ENCODE peak calls at places on chromosomes 7 and 10, in nine cellular contexts. U, O, A, V, T, C, N, Z and W are unnamed samples. For H3K4me1, the result is how much of the 10 kb centered on the place peaks cover.

GRCh38 chr7:105764506-105764905 is 111.9 kb downstream of the ATXN7L1 start:
- DNase-seq in N (no peak), T (no peak), O (no peak), C (no peak), A (no peak), Z (no peak), V (no peak), U (no peak), W (no peak)

GRCh38 chr10:53957401-53957800 is 843.6 kb downstream of the PCDH15 start:
- DNase-seq in A (no peak), C (no peak), U (no peak), T (no peak), Z (no peak), V (no peak), O (no peak), N (no peak), W (no peak)

GRCh38 chr10:45673074-45673628 is 579 bp upstream of the ZFAND4 start:
- DNase-seq in C (peak), A (no peak), N (peak), T (peak), Z (no peak), O (peak), V (no peak), U (no peak), W (peak)

GRCh38 chr10:123611876-123612275 is 54.3 kb upstream of the GPR26 start:
- DNase-seq in N (no peak), V (no peak), T (no peak), O (no peak), C (no peak), A (no peak), Z (no peak), U (no peak), W (no peak)

GRCh38 chr7:24965831-24966708 is 13.9 kb downstream of the OSBPL3 start:
- DNase-seq in C (no peak), Z (no peak), N (no peak), V (no peak), A (no peak), T (peak), O (no peak), U (no peak), W (peak)

GRCh38 chr10:119132521-119133345 is 28.8 kb downstream of the DENND10 start:
- DNase-seq in N (no peak), T (no peak), U (no peak), O (no peak), A (no peak), C (no peak), V (no peak), Z (no peak), W (no peak)

GRCh38 chr10:8312861-8313260 is 258.4 kb downstream of the GATA3 start:
- DNase-seq in C (no peak), N (no peak), Z (no peak), V (no peak), U (no peak), A (no peak), T (no peak), O (no peak), W (no peak)

GRCh38 chr7:114708646-114709045 is 213.2 kb upstream of the MDFIC start:
- DNase-seq in T (no peak), O (no peak), Z (no peak), C (peak), U (no peak), N (no peak), V (no peak), A (no peak), W (peak)

GRCh38 chr7:22586806-22587180 is 86.8 kb upstream of the STEAP1B start:
- DNase-seq in Z (no peak), O (no peak), V (no peak), N (no peak), U (no peak), C (no peak), T (no peak), A (no peak), W (peak)

GRCh38 chr10:118238573-118239240 is 103.4 kb downstream of the FAM204A start:
- DNase-seq in A (no peak), O (no peak), T (no peak), V (no peak), C (no peak), U (no peak), N (no peak), Z (no peak), W (no peak)

GRCh38 chr7:47943676-47944474 is 4.4 kb downstream of the PKD1L1 start:
- DNase-seq in U (no peak), C (no peak), V (no peak), A (no peak), O (no peak), Z (no peak), N (no peak), T (no peak), W (no peak)

GRCh38 chr10:77332256-77332655 is 305.4 kb downstream of the KCNMA1 start:
- DNase-seq in O (no peak), A (no peak), N (no peak), V (no peak), C (peak), Z (no peak), T (no peak), U (no peak), W (no peak)
- H3K4me1 ChIP-seq in O (under half), A (half or more), N (under half), V (under half), C (under half), Z (under half), T (under half), U (under half), W (under half)

GRCh38 chr10:13659887-13660544 is 73.3 kb downstream of the PRPF18 start:
- DNase-seq in T (peak), O (no peak), N (peak), A (peak), Z (no peak), U (peak), V (peak), C (peak), W (peak)

GRCh38 chr10:13660545-13660920 is 73.8 kb downstream of the PRPF18 start:
- DNase-seq in C (no peak), T (no peak), O (no peak), Z (no peak), U (no peak), A (no peak), V (no peak), N (no peak), W (no peak)

GRCh38 chr10:13657184-13657680 is 70.5 kb downstream of the PRPF18 start:
- DNase-seq in O (no peak), T (no peak), Z (no peak), N (no peak), A (no peak), C (no peak), U (no peak), V (no peak), W (no peak)

GRCh38 chr10:13658256-13658655 is 71.5 kb downstream of the PRPF18 start:
- DNase-seq in N (no peak), V (no peak), U (no peak), O (no peak), T (no peak), A (no peak), Z (no peak), C (no peak), W (no peak)

DNA sequence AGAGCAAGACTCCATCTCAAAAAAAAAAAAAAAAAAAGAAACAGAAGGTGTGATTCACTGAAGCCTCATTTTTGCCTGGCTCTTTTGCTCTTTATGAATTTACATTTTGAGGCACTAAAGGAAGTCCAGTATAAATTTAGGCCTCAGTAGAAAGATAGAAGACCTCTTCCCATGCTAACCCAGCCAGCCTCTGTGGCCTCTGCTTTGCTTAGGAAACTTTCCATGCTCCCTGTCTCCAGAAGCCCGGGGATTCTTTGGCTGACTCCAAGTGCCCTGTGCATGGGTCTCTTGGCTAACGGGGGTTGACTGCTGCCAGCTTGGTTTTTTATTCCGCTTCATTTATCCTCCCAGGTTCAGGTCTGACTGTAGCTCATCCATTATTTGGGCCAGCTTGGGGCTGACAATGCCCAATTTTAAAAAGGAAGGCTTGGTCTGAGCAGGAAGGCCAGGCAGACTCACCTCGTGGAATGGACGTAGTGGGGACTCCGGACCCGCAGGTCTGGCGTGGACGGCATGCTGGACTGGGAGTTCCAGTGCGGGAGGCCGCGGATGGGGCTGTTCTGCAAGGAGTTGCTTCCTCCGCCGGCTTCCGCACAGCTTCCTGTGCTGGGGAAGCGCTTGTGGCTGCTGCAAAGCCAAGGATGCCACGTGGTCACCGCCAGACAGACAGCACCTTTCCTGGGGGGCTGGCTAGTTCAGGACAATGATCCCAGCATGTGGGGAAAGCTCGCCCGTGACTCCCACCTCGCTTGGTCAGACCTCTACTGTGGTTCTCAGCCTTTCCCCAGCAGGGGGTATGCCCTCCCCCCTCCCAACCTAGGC is 72.3 kb downstream of the PRPF18 start:
- DNase-seq in A (no peak), O (no peak), C (no peak), T (no peak), Z (no peak), N (peak), V (no peak), U (peak), W (peak)
- TF ChIP-seq POLR2A in A (no peak), O (no peak), C (no peak), T (no peak), Z (no peak), N (no peak), V (no peak), U (no peak), W (no peak)

GRCh38 chr10:43695321-43695720 is 46.6 kb upstream of the ZNF32 start:
- DNase-seq in N (no peak), Z (no peak), T (no peak), A (no peak), U (no peak), C (no peak), O (no peak), V (no peak), W (no peak)
- H3K4me1 ChIP-seq in N (under half), Z (under half), T (under half), A (under half), U (under half), C (under half), O (under half), V (under half), W (under half)

GRCh38 chr7:134316539-134317344 is at the start of gene SLC35B4:
- DNase-seq in T (peak), U (peak), N (peak), A (peak), C (peak), Z (peak), V (peak), O (peak), W (peak)
- TF ChIP-seq POLR2A in T (peak), U (no peak), N (no peak), A (peak), C (peak), Z (peak), V (no peak), O (peak), W (peak)

GRCh38 chr7:150380463-150380862 is 1.3 kb downstream of the ZNF775 start:
- DNase-seq in T (no peak), V (no peak), U (no peak), O (no peak), A (no peak), C (no peak), N (peak), Z (no peak), W (no peak)

GRCh38 chr7:150381096-150381495 is 2.0 kb downstream of the ZNF775 start:
- DNase-seq in N (peak), U (no peak), V (no peak), O (no peak), Z (no peak), T (no peak), A (no peak), C (no peak), W (no peak)

GRCh38 chr7:150382123-150382843 is 3.2 kb downstream of the ZNF775 start:
- DNase-seq in V (no peak), O (no peak), C (no peak), Z (no peak), A (no peak), T (peak), N (no peak), U (no peak), W (no peak)

GRCh38 chr7:150382844-150383225 is 3.7 kb downstream of the ZNF775 start:
- DNase-seq in U (no peak), T (no peak), N (no peak), C (no peak), A (no peak), O (no peak), V (no peak), Z (no peak), W (no peak)

GRCh38 chr7:150381785-150382122 is 2.6 kb downstream of the ZNF775 start:
- DNase-seq in Z (no peak), U (no peak), V (no peak), A (no peak), C (no peak), O (no peak), T (no peak), N (peak), W (no peak)
- H3K4me1 ChIP-seq in Z (under half), U (under half), V (under half), A (under half), C (under half), O (under half), T (half or more), N (under half), W (under half)

GRCh38 chr10:130111115-130111847 is 651 bp upstream of the C10orf143 start:
- DNase-seq in Z (peak), C (peak), U (peak), N (peak), V (peak), O (peak), T (peak), A (peak), W (peak)
- TF ChIP-seq POLR2A in Z (no peak), C (peak), U (no peak), N (peak), V (peak), O (peak), T (peak), A (peak), W (no peak)

GRCh38 chr10:44468965-44469364 is 84.1 kb upstream of the CXCL12 start:
- DNase-seq in C (no peak), O (no peak), V (no peak), Z (no peak), A (no peak), U (no peak), N (no peak), T (no peak), W (no peak)

GRCh38 chr10:44473146-44473545 is 88.2 kb upstream of the CXCL12 start:
- DNase-seq in T (no peak), O (no peak), Z (no peak), U (no peak), A (no peak), V (no peak), C (no peak), N (no peak), W (no peak)

GRCh38 chr10:44468525-44468924 is 83.6 kb upstream of the CXCL12 start:
- DNase-seq in U (no peak), T (no peak), O (no peak), Z (no peak), V (no peak), C (no peak), N (no peak), A (no peak), W (no peak)

GRCh38 chr10:44470779-44471178 is 85.9 kb upstream of the CXCL12 start:
- DNase-seq in O (no peak), V (no peak), A (no peak), T (no peak), U (no peak), N (no peak), Z (no peak), C (no peak), W (no peak)

DNA sequence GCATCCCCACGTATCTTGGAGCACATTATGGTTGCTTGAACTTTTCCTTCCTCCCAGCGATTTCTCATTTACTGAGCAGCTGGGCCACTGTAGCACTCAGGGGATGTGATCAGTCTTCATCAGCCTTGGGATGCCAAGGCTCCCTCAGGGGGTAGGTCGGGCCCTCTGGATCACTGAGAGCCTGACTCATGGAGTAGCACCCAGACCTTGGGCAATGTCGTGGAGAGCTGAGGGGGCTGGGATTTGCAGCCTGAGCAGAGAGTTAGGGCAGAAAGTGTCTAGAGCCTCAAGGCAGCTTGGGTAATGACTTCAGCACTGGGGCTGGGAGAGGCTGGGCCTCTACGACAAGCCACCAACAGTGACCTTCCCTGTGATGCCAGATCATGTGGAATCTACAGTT is 86.5 kb upstream of the CXCL12 start:
- DNase-seq in T (no peak), A (no peak), N (no peak), V (no peak), U (no peak), C (no peak), O (no peak), Z (no peak), W (no peak)
- H3K4me1 ChIP-seq in T (under half), A (under half), N (under half), V (under half), U (under half), C (under half), O (under half), Z (under half), W (under half)